ENCODE peak calls at places on chromosomes 4 and X, in ten cellular contexts. Y, M, D, Q, L, W, S, V, I and F are unnamed samples.

GRCh38 chrX:107117993-107118321 is 665 bp downstream of the RBM41 start:
- DNase-seq in Y (no peak), S (no peak), D (peak), W (no peak), L (peak), V (no peak), I (peak), M (no peak), Q (no peak), F (peak)

GRCh38 chr4:56680266-56680665 is 830 bp downstream of the HOPX start:
- DNase-seq in L (no peak), V (no peak), M (no peak), Q (no peak), I (no peak), S (no peak), Y (no peak), W (no peak), D (no peak), F (no peak)

GRCh38 chr4:97027989-97028388 is 1115.3 kb downstream of the STPG2 start:
- DNase-seq in Q (no peak), I (no peak), Y (no peak), D (no peak), W (no peak), M (no peak), L (no peak), V (no peak), S (no peak), F (no peak)

GRCh38 chrX:48688531-48689142 is 5.0 kb downstream of the WAS start:
- DNase-seq in V (no peak), D (no peak), L (no peak), Y (no peak), W (no peak), Q (no peak), I (no peak), M (no peak), S (no peak), F (no peak)

GRCh38 chr4:36243355-36244256 is 708 bp downstream of the ARAP2 start:
- DNase-seq in W (peak), M (peak), Q (no peak), D (peak), L (no peak), S (peak), Y (peak), V (peak), I (peak), F (no peak)

GRCh38 chrX:39676434-39676833 is 421.3 kb downstream of the BCOR start:
- DNase-seq in D (no peak), S (no peak), I (no peak), Q (no peak), M (no peak), V (no peak), L (no peak), W (no peak), Y (no peak), F (no peak)

GRCh38 chrX:153651540-153652079 is 4.6 kb downstream of the DUSP9 start:
- DNase-seq in D (peak), L (no peak), Y (peak), Q (no peak), M (no peak), W (no peak), V (no peak), I (no peak), S (no peak), F (peak)

GRCh38 chrX:125293792-125294780 is 25.6 kb upstream of the TEX13C start:
- DNase-seq in S (no peak), I (no peak), Q (no peak), M (no peak), Y (no peak), D (no peak), W (no peak), V (no peak), L (no peak), F (no peak)

GRCh38 chrX:39985551-39985950 is 112.2 kb downstream of the BCOR start:
- DNase-seq in D (peak), L (no peak), W (no peak), Y (no peak), V (no peak), S (no peak), Q (no peak), M (no peak), I (no peak), F (no peak)

GRCh38 chrX:39972340-39972739 is 125.4 kb downstream of the BCOR start:
- DNase-seq in S (no peak), D (no peak), M (no peak), Q (no peak), Y (no peak), W (no peak), L (no peak), I (no peak), V (peak), F (peak)

GRCh38 chr4:153649572-153649991 is 34.5 kb upstream of the TLR2 start:
- DNase-seq in W (no peak), L (peak), M (no peak), I (no peak), Q (no peak), Y (no peak), D (peak), V (peak), S (no peak), F (no peak)

GRCh38 chr4:174318829-174319764 is 35.4 kb downstream of the CEP44 start:
- DNase-seq in V (peak), I (peak), W (peak), Y (no peak), L (peak), Q (peak), S (no peak), D (peak), M (no peak), F (peak)

GRCh38 chr4:169658196-169658595 is 37.8 kb downstream of the CLCN3 start:
- DNase-seq in L (no peak), Y (no peak), S (no peak), I (no peak), D (no peak), V (no peak), W (no peak), M (no peak), Q (no peak), F (no peak)

GRCh38 chr4:170497105-170497504 is 407.3 kb upstream of the AADAT start:
- DNase-seq in I (no peak), Q (no peak), L (no peak), M (no peak), W (peak), S (no peak), D (no peak), V (no peak), Y (no peak), F (no peak)

GRCh38 chrX:142076633-142077032 is 128.5 kb downstream of the MAGEC2 start:
- DNase-seq in D (no peak), I (no peak), Y (no peak), L (no peak), V (no peak), M (no peak), W (no peak), Q (peak), S (no peak), F (no peak)

GRCh38 chr4:171746418-171746817 is 66.8 kb upstream of the GALNTL6 start:
- DNase-seq in Q (no peak), S (no peak), V (no peak), M (no peak), I (no peak), W (no peak), D (no peak), L (no peak), Y (no peak), F (no peak)

GRCh38 chr4:146654976-146655761 is 16.5 kb downstream of the POU4F2 start:
- DNase-seq in M (no peak), I (peak), Y (no peak), L (no peak), D (peak), Q (no peak), S (no peak), V (peak), W (peak), F (peak)

GRCh38 chrX:130801901-130802300 is 101.1 kb downstream of the ENOX2 start:
- DNase-seq in Q (no peak), M (no peak), V (no peak), L (no peak), Y (no peak), W (no peak), I (no peak), S (no peak), D (peak), F (no peak)

GRCh38 chr4:139815646-139816601 is 150.3 kb downstream of the MGST2 start:
- DNase-seq in L (peak), Y (no peak), W (no peak), I (peak), V (peak), S (no peak), M (no peak), D (peak), Q (peak), F (peak)

GRCh38 chr4:84498203-84499026 is 677 bp downstream of the NKX6-1 start:
- DNase-seq in L (no peak), D (no peak), S (peak), I (peak), M (no peak), Y (peak), V (peak), W (peak), Q (no peak), F (peak)

GRCh38 chr4:168409089-168409801 is 71.0 kb downstream of the DDX60L start:
- DNase-seq in Q (no peak), M (no peak), I (no peak), L (no peak), D (no peak), S (no peak), W (no peak), V (peak), Y (no peak), F (peak)

GRCh38 chrX:11351375-11352295 is 58.4 kb downstream of the AMELX start:
- DNase-seq in Y (no peak), Q (no peak), W (no peak), V (peak), D (no peak), S (no peak), I (no peak), M (no peak), L (no peak), F (peak)

GRCh38 chrX:139834879-139835278 is 98.0 kb downstream of the ATP11C start:
- DNase-seq in L (no peak), Q (no peak), D (no peak), S (no peak), Y (no peak), I (no peak), W (no peak), M (no peak), V (no peak), F (no peak)

GRCh38 chr4:70515342-70516245 is 2.8 kb upstream of the AMTN start:
- DNase-seq in W (no peak), M (no peak), Y (no peak), V (peak), Q (no peak), L (no peak), S (no peak), D (no peak), I (no peak), F (no peak)